ENCODE peak calls at places on chromosomes 2 and 18, in eight cellular contexts. One of them, this sample, is unnamed.

GRCh38 chr2:241263061-241263460 is 52.4 kb downstream of the HDLBP start:
- DNase-seq in HTR-8/SVneo: no peak
- DNase-seq in posterior vena cava: no peak
- DNase-seq in fibroblast of pulmonary artery: no peak
- DNase-seq in HCT116: no peak
- DNase-seq in cardiac muscle cell: no peak
- DNase-seq in GM23248: no peak
- DNase-seq in AG04450: no peak
- DNase-seq in this sample: no peak

GRCh38 chr2:3485166-3485565 is 34.2 kb downstream of the ADI1 start:
- DNase-seq in HTR-8/SVneo: no peak
- DNase-seq in posterior vena cava: peak
- DNase-seq in fibroblast of pulmonary artery: no peak
- DNase-seq in HCT116: no peak
- DNase-seq in cardiac muscle cell: no peak
- DNase-seq in GM23248: no peak
- DNase-seq in AG04450: no peak
- DNase-seq in this sample: no peak

GRCh38 chr2:203404996-203405395 is 76.8 kb downstream of the ABI2 start:
- DNase-seq in HTR-8/SVneo: no peak
- DNase-seq in posterior vena cava: no peak
- DNase-seq in fibroblast of pulmonary artery: no peak
- DNase-seq in HCT116: peak
- DNase-seq in cardiac muscle cell: peak
- DNase-seq in GM23248: peak
- DNase-seq in AG04450: peak
- DNase-seq in this sample: no peak

GRCh38 chr2:76415821-76416220 is 705.1 kb upstream of the GCFC2 start:
- DNase-seq in HTR-8/SVneo: no peak
- DNase-seq in posterior vena cava: no peak
- DNase-seq in fibroblast of pulmonary artery: no peak
- DNase-seq in HCT116: no peak
- DNase-seq in cardiac muscle cell: no peak
- DNase-seq in GM23248: no peak
- DNase-seq in AG04450: no peak
- DNase-seq in this sample: no peak

GRCh38 chr2:186328848-186329247 is 157.2 kb upstream of the ZC3H15 start:
- DNase-seq in HTR-8/SVneo: no peak
- DNase-seq in posterior vena cava: no peak
- DNase-seq in fibroblast of pulmonary artery: no peak
- DNase-seq in HCT116: no peak
- DNase-seq in cardiac muscle cell: no peak
- DNase-seq in GM23248: no peak
- DNase-seq in AG04450: no peak
- DNase-seq in this sample: no peak

GRCh38 chr2:231413456-231413855 is 17.9 kb downstream of the B3GNT7 start:
- DNase-seq in HTR-8/SVneo: no peak
- DNase-seq in posterior vena cava: no peak
- DNase-seq in fibroblast of pulmonary artery: no peak
- DNase-seq in HCT116: no peak
- DNase-seq in cardiac muscle cell: no peak
- DNase-seq in GM23248: no peak
- DNase-seq in AG04450: no peak
- DNase-seq in this sample: no peak

GRCh38 chr2:176138526-176139169 is 9.1 kb downstream of the HOXD8 start:
- DNase-seq in HTR-8/SVneo: no peak
- DNase-seq in posterior vena cava: no peak
- DNase-seq in fibroblast of pulmonary artery: no peak
- DNase-seq in HCT116: no peak
- DNase-seq in cardiac muscle cell: no peak
- DNase-seq in GM23248: peak
- DNase-seq in AG04450: no peak
- DNase-seq in this sample: no peak

GRCh38 chr18:30652377-30652776 is 390.2 kb downstream of the DSC3 start:
- DNase-seq in HTR-8/SVneo: no peak
- DNase-seq in posterior vena cava: no peak
- DNase-seq in fibroblast of pulmonary artery: no peak
- DNase-seq in HCT116: no peak
- DNase-seq in cardiac muscle cell: no peak
- DNase-seq in GM23248: no peak
- DNase-seq in AG04450: no peak
- DNase-seq in this sample: no peak

GRCh38 chr2:101893676-101894381 is 97.9 kb upstream of the IL1R2 start:
- DNase-seq in HTR-8/SVneo: no peak
- DNase-seq in posterior vena cava: no peak
- DNase-seq in fibroblast of pulmonary artery: peak
- DNase-seq in HCT116: no peak
- DNase-seq in cardiac muscle cell: no peak
- DNase-seq in GM23248: peak
- DNase-seq in AG04450: no peak
- DNase-seq in this sample: no peak

GRCh38 chr2:29281585-29281984 is 166.4 kb downstream of the CLIP4 start:
- DNase-seq in HTR-8/SVneo: peak
- DNase-seq in posterior vena cava: no peak
- DNase-seq in fibroblast of pulmonary artery: peak
- DNase-seq in HCT116: no peak
- DNase-seq in cardiac muscle cell: peak
- DNase-seq in GM23248: peak
- DNase-seq in AG04450: no peak
- DNase-seq in this sample: no peak

GRCh38 chr18:76569644-76570415 is 74.8 kb upstream of the ZNF516 start:
- DNase-seq in HTR-8/SVneo: no peak
- DNase-seq in posterior vena cava: no peak
- DNase-seq in fibroblast of pulmonary artery: no peak
- DNase-seq in HCT116: no peak
- DNase-seq in cardiac muscle cell: no peak
- DNase-seq in GM23248: no peak
- DNase-seq in AG04450: no peak
- DNase-seq in this sample: no peak

GRCh38 chr2:30306522-30306921 is 75.2 kb downstream of the LBH start:
- DNase-seq in HTR-8/SVneo: no peak
- DNase-seq in posterior vena cava: no peak
- DNase-seq in fibroblast of pulmonary artery: no peak
- DNase-seq in HCT116: no peak
- DNase-seq in cardiac muscle cell: no peak
- DNase-seq in GM23248: peak
- DNase-seq in AG04450: no peak
- DNase-seq in this sample: no peak

GRCh38 chr2:197122821-197123220 is 187.8 kb downstream of the ANKRD44 start:
- DNase-seq in HTR-8/SVneo: no peak
- DNase-seq in posterior vena cava: no peak
- DNase-seq in fibroblast of pulmonary artery: no peak
- DNase-seq in HCT116: no peak
- DNase-seq in cardiac muscle cell: no peak
- DNase-seq in GM23248: no peak
- DNase-seq in AG04450: no peak
- DNase-seq in this sample: no peak